ENCODE peak calls at places on chromosome 12, in seven cellular contexts. S is activated effector memory CD4-positive, alpha-beta T cell treated with Interleukin-2 at 50 U/mL for 16 hours; V is HFFc6; N is AG20443; W is activated CD4-positive, alpha-beta T cell treated with anti-CD3 and anti-CD28 coated beads, Interleukin-2, amount 50 U/mL, for 1 hour; E is HEK293T; H is left cardiac atrium. R is an unnamed sample.

GRCh38 chr12:6452245-6452731 is 446 bp downstream of the TAPBPL start:
- DNase-seq in S (no peak), W (no peak), N (no peak), E (no peak), H (peak), V (no peak), R (peak)

GRCh38 chr12:108369736-108370396 is 30.8 kb upstream of the CMKLR1 start:
- DNase-seq in N (no peak), V (no peak), W (no peak), E (no peak), H (no peak), S (no peak), R (no peak)

GRCh38 chr12:121388421-121388981 is 11.4 kb upstream of the RNF34 start:
- DNase-seq in E (no peak), V (peak), S (no peak), N (peak), H (no peak), W (no peak), R (no peak)

GRCh38 chr12:57195655-57196371 is 20.8 kb upstream of the NXPH4 start:
- DNase-seq in S (no peak), E (no peak), W (no peak), V (no peak), N (no peak), H (no peak), R (no peak)

GRCh38 chr12:77741974-77742517 is 88.6 kb upstream of the NAV3 start:
- DNase-seq in E (no peak), N (no peak), W (no peak), H (no peak), V (no peak), S (no peak), R (no peak)

GRCh38 chr12:49041881-49042484 is 18.6 kb downstream of the KMT2D start:
- DNase-seq in S (no peak), W (no peak), H (no peak), N (no peak), V (no peak), E (no peak), R (no peak)

GRCh38 chr12:89376202-89376529 is 23.9 kb upstream of the DUSP6 start:
- DNase-seq in S (no peak), H (no peak), N (no peak), W (no peak), V (no peak), E (no peak), R (no peak)

GRCh38 chr12:42767326-42767954 is 177.9 kb upstream of the PRICKLE1 start:
- DNase-seq in W (no peak), S (no peak), H (no peak), V (no peak), E (no peak), N (no peak), R (no peak)

GRCh38 chr12:95402096-95402495 is 71.9 kb upstream of the METAP2 start:
- DNase-seq in E (no peak), V (no peak), N (no peak), S (no peak), W (no peak), H (no peak), R (no peak)

GRCh38 chr12:33825442-33825841 is 196.9 kb upstream of the ALG10 start:
- DNase-seq in S (no peak), N (no peak), E (no peak), V (no peak), H (no peak), W (no peak), R (no peak)

GRCh38 chr12:88417531-88417930 is 162.7 kb downstream of the KITLG start:
- DNase-seq in H (no peak), N (no peak), W (no peak), V (no peak), S (no peak), E (no peak), R (no peak)

GRCh38 chr12:95802482-95803264 is 12.1 kb upstream of the NTN4 start:
- DNase-seq in N (peak), W (no peak), V (peak), H (no peak), E (no peak), S (no peak), R (no peak)

GRCh38 chr12:106144847-106145246 is 6.1 kb upstream of the NUAK1 start:
- DNase-seq in W (no peak), N (no peak), E (no peak), S (no peak), H (no peak), V (peak), R (no peak)